ENCODE peak calls at places on chromosomes 5 and 9, in eight cellular contexts. B is left lung, A is choroid plexus epithelial cell, F is GM12878, M is kidney epithelial cell, K is body of pancreas, Z is BE2C, T is astrocyte of the spinal cord. O is an unnamed sample.

GRCh38 chr5:24804221-24804681 is 159.5 kb upstream of the CDH10 start:
- DNase-seq in F (no peak), A (no peak), B (no peak), T (peak), M (peak), K (no peak), Z (no peak), O (no peak)

GRCh38 chr5:92505145-92505544 is 1075.9 kb downstream of the NR2F1-AS1 start:
- DNase-seq in T (peak), M (no peak), Z (no peak), F (no peak), K (no peak), B (no peak), A (peak), O (no peak)

GRCh38 chr5:41793156-41793770 is 77.0 kb downstream of the OXCT1 start:
- DNase-seq in F (no peak), A (peak), M (no peak), B (no peak), T (peak), Z (peak), K (no peak), O (no peak)

GRCh38 chr5:2153808-2154207 is 271.1 kb upstream of the IRX4 start:
- DNase-seq in Z (no peak), F (no peak), T (no peak), A (no peak), B (no peak), M (no peak), K (no peak), O (no peak)

GRCh38 chr9:137970686-137971476 is 93.3 kb downstream of the CACNA1B start:
- DNase-seq in K (no peak), T (no peak), M (no peak), Z (peak), B (no peak), A (no peak), F (no peak), O (no peak)

GRCh38 chr5:66959668-66960067 is 236.9 kb downstream of the CD180 start:
- DNase-seq in M (no peak), T (no peak), B (no peak), F (no peak), K (no peak), A (peak), Z (no peak), O (no peak)

GRCh38 chr5:148805323-148806290 is 20.8 kb upstream of the ADRB2 start:
- DNase-seq in A (peak), T (peak), Z (peak), F (peak), K (no peak), B (peak), M (no peak), O (peak)

GRCh38 chr9:131578778-131579504 is 33.6 kb downstream of the PRRT1B start:
- DNase-seq in K (no peak), T (no peak), M (no peak), B (peak), A (peak), F (peak), Z (no peak), O (peak)

GRCh38 chr5:111782171-111782570 is 25.2 kb upstream of the NREP start:
- DNase-seq in K (no peak), Z (no peak), T (peak), M (no peak), A (peak), B (no peak), F (no peak), O (no peak)

GRCh38 chr5:128334010-128334716 is 203.9 kb downstream of the FBN2 start:
- DNase-seq in B (no peak), K (no peak), A (no peak), Z (no peak), T (no peak), F (no peak), M (no peak), O (no peak)

GRCh38 chr5:100899675-100900074 is 3.4 kb downstream of the ST8SIA4 start:
- DNase-seq in Z (no peak), A (no peak), M (no peak), K (no peak), F (no peak), T (no peak), B (no peak), O (no peak)

GRCh38 chr5:139386039-139386438 is 2.9 kb upstream of the SLC23A1 start:
- DNase-seq in Z (no peak), K (no peak), B (no peak), M (no peak), T (no peak), F (no peak), A (no peak), O (no peak)

GRCh38 chr5:139383275-139383992 is at the start of gene SLC23A1:
- DNase-seq in M (no peak), T (no peak), B (no peak), A (no peak), Z (no peak), F (no peak), K (peak), O (no peak)

GRCh38 chr5:139383993-139384590 is 995 bp upstream of the SLC23A1 start:
- DNase-seq in F (no peak), M (no peak), A (no peak), Z (no peak), T (no peak), B (peak), K (no peak), O (no peak)

GRCh38 chr5:139384591-139385051 is 1.5 kb upstream of the SLC23A1 start:
- DNase-seq in T (no peak), M (no peak), K (no peak), A (no peak), F (no peak), Z (no peak), B (no peak), O (no peak)

GRCh38 chr5:139385061-139385889 is 2.2 kb upstream of the SLC23A1 start:
- DNase-seq in M (no peak), A (no peak), B (no peak), T (no peak), Z (no peak), K (peak), F (no peak), O (no peak)
- TF ChIP-seq CTCF in M (no peak), A (no peak), B (no peak), T (no peak), Z (no peak), K (no peak), F (peak), O (peak)

GRCh38 chr9:110146371-110146770 is 61.6 kb downstream of the C9orf152 start:
- DNase-seq in K (no peak), B (no peak), T (no peak), Z (no peak), A (no peak), M (no peak), F (no peak), O (no peak)

GRCh38 chr9:110148868-110149267 is 59.1 kb downstream of the C9orf152 start:
- DNase-seq in K (no peak), Z (no peak), M (no peak), B (no peak), F (no peak), T (no peak), A (peak), O (no peak)

GRCh38 chr9:110143969-110144545 is 63.9 kb downstream of the C9orf152 start:
- DNase-seq in T (no peak), Z (no peak), M (no peak), B (no peak), A (no peak), F (no peak), K (no peak), O (peak)

GRCh38 chr9:110152704-110153374 is 55.1 kb downstream of the C9orf152 start:
- DNase-seq in F (no peak), T (peak), M (no peak), K (no peak), A (peak), B (no peak), Z (peak), O (no peak)

DNA sequence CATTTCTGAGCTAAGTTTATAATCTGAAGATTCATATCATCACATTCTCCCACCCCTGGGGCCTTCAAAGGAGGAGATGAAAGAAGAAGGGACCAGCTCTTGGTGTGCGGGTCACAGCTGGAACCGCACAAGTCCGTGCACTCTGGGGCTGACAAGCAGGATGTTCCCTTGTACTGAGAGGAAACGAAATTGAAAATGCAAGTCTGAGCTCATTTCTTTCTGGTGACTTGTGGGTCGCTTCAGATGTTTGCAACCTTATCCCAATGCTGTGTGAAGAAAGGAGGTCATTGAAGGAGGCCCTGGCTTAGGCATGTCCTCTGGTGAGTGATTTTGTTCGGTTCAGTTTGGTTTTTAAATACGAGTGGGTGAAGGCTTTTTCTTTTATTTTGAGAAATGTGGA is 59.6 kb downstream of the C9orf152 start:
- DNase-seq in B (no peak), Z (no peak), F (no peak), K (no peak), A (peak), M (no peak), T (peak), O (peak)
- H3K4me3 ChIP-seq in B (no peak), Z (no peak), F (peak), K (no peak), A (no peak), M (no peak), T (no peak), O (peak)

DNA sequence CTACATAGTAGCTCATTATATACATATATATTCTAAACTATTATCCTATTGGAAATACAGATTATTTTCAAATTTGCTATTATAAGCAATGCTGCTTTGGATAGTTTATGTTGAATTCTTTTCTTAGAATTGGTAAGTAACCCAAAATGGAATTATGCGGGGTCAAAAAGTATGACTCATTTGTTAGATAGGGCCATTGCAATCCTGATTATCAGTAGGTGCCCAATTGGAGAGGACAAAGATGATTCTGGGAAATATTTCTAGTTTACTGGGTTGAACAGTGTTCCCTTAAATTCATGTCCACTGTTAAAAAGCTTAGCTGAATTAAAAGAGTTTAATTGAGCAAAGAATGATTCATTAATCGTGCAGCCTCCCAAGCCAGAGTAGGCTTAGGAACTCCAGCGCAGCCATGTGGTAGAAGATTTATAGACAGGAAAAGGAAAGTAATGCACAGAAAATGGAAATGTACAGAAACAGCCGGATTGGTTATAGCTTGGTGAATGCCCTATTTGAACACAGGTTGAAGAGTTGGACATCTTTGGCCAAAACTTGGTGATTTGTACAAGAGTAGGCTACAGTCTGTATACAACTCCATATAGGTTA is 81.8 kb downstream of the GDNF start:
- DNase-seq in T (no peak), F (no peak), B (no peak), Z (peak), K (no peak), A (peak), M (no peak), O (no peak)
- TF ChIP-seq CTCF in T (peak), F (peak), B (no peak), Z (peak), K (no peak), A (peak), M (no peak), O (no peak)

DNA sequence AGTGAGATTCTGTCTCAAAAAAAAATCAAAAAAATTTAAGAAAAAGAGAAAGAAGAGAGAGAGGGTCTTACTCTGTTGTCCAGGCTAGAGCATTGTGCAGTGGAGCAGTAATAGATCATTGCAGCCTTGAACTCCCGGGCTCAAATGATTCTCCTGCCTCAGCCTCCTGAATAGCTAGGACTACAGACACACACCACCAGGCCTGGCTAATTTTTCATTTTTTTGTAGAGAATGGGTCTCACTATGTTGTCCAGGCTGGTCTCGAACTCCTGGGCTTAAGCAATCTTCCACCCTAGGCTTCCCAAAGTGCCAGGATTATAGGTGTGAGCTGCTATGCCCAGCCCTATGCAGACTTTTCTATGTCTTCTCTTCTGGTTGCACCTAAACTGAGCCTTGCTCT is 25.0 kb downstream of the RRAGA start:
- DNase-seq in K (no peak), M (no peak), T (no peak), Z (no peak), F (no peak), A (no peak), B (no peak), O (no peak)
- H3K4me3 ChIP-seq in K (no peak), M (no peak), T (no peak), Z (no peak), F (no peak), A (no peak), B (no peak), O (no peak)

DNA sequence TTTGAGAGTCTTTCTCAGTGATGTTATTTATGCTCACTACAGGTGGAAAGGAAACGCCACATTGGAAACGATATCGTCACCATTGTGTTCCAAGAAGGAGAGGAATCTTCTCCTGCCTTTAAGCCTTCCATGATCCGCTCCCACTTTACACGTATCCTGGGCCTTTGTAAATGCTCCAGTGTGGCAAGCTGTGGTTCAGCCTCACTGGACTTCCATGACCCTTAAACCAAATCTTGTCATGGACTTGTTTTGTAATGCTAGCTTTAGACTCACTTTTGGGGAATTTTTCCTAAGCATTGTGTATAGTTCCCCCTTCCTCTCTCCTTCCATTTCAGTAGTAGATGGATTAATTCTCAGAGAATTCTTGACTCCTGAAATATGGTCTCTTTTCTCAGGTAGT is 60.9 kb upstream of the SLC2A8 start:
- DNase-seq in K (no peak), F (no peak), A (peak), Z (no peak), T (no peak), B (no peak), M (no peak), O (no peak)
- TF ChIP-seq CTCF in K (no peak), F (no peak), A (no peak), Z (no peak), T (no peak), B (no peak), M (no peak), O (no peak)

O was measured in GM12864.